ENCODE peak calls at places on chromosomes 12 and 14, in four cellular contexts. I is trophoblast cell, Q is H1, O is H9. R is an unnamed sample.

GRCh38 chr14:29035129-29035528 is 268.5 kb downstream of the FOXG1 start:
- DNase-seq in Q (no peak), O (no peak), I (no peak), R (no peak)

GRCh38 chr12:94149781-94150482 is 1.6 kb downstream of the PLXNC1 start:
- DNase-seq in Q (peak), O (peak), I (no peak), R (no peak)

GRCh38 chr12:57300961-57301584 is 50.1 kb upstream of the STAC3 start:
- DNase-seq in O (no peak), Q (no peak), I (no peak), R (no peak)

GRCh38 chr14:66015046-66015780 is 471.0 kb upstream of the CCDC196 start:
- DNase-seq in Q (no peak), I (no peak), O (no peak), R (no peak)

GRCh38 chr12:77229640-77230442 is 164.5 kb upstream of the E2F7 start:
- DNase-seq in I (no peak), O (no peak), Q (no peak), R (no peak)

GRCh38 chr14:56742391-56742790 is 67.9 kb downstream of the OTX2 start:
- DNase-seq in I (no peak), Q (no peak), O (no peak), R (no peak)

GRCh38 chr12:92779902-92780301 is 77.1 kb downstream of the PLEKHG7 start:
- DNase-seq in I (no peak), Q (no peak), O (no peak), R (no peak)

GRCh38 chr14:77965919-77966435 is 166.1 kb downstream of the ADCK1 start:
- DNase-seq in O (peak), Q (peak), I (no peak), R (peak)

GRCh38 chr12:92330654-92331053 is 185.0 kb upstream of the BTG1 start:
- DNase-seq in Q (no peak), I (no peak), O (no peak), R (no peak)

DNA sequence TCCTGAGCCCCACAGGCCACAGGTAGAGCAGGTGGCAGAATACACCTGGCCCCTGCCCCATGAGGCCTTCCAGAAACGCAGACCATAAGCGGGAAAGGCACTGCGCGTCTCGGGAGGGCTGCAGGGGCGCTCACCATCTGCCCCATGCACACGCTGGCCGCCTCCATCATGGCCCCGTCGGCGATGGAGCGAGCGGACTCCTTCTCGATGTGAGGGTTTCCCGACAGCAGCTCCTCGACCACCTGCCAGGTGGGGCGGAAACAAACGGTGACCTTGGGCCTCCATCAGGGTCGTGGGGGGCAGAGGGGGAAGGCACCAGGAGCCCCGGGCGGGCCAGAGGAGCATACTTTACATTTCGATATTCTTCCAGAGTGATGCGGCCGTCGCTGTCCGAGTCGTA is 52.8 kb downstream of the TESC start:
- DNase-seq in Q (no peak), I (no peak), O (no peak), R (no peak)
- H3K14ac ChIP-seq in Q (no peak), I (no peak), O (no peak), R (no peak)

GRCh38 chr12:65742481-65742971 is 81.8 kb upstream of the HMGA2 start:
- DNase-seq in I (no peak), O (no peak), Q (no peak), R (peak)
- H3K14ac ChIP-seq in I (peak), O (no peak), Q (no peak), R (peak)

DNA sequence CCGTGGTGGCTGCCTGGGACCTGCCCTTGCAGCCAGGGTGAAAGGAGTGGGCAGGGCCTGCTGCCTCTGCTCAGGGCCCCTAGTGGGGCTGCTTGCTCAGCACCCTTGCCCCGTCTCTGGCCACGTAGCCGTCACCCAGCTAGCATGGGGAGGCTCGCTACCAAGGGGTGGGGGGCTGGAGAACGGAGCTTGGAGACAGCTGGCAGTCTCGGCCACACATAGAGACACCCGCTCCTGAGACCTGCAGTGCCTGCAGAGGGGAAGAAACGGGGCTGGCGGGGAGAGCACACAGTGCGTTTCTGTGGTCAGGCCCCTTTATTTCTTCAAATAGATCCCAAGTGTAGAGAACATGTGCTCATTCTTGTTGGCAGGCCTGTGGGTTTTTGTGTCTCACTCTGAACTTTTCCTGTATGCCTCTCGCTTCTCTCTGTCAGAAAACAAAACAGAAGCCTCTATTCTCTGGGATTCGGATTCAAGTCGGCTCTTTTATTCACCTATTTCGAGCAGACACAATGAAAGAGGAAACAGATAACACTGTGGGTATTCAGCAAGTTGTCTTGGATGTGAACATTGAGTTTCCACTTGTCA is 26.4 kb downstream of the PACS2 start:
- DNase-seq in O (no peak), I (no peak), Q (no peak), R (peak)
- H3K14ac ChIP-seq in O (no peak), I (no peak), Q (no peak), R (no peak)

GRCh38 chr12:131105736-131106356 is 152.1 kb downstream of the ADGRD1 start:
- DNase-seq in I (no peak), O (peak), Q (no peak), R (no peak)
- H3K14ac ChIP-seq in I (no peak), O (no peak), Q (no peak), R (no peak)

DNA sequence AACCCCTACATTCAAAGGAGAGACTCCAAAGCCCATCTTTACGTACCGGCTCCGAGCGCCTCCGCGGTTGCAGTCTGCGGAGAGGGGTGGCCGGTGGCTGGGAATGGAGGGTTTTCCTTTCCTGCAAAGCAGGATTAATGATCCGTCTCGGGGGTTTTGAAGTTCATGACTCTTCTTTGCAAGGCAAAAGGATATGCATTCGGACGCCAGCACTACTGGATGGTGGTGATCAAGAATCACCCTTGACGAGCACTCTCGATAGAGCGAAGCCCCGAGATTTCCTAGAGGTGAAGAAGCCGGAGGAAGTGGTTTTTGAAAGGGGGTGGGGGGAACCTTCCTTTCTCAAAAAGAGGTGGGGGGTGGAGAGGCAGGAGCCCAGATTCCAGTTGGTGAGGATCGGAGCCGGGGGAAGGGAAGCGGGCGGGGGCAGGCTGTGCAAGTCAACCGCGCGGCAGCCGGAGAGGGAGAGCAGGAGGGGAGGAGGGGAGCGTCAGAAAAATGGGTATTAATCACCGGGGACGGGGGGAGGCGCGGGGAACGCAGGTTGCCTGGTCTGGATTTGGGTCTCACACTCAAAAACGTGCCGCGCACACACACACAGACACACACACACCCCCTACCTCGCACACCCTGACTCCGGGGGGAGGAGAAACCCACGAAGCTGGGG is at the start of gene GRIN2B:
- DNase-seq in Q (peak), I (no peak), O (peak), R (no peak)
- H3K14ac ChIP-seq in Q (no peak), I (no peak), O (no peak), R (no peak)

DNA sequence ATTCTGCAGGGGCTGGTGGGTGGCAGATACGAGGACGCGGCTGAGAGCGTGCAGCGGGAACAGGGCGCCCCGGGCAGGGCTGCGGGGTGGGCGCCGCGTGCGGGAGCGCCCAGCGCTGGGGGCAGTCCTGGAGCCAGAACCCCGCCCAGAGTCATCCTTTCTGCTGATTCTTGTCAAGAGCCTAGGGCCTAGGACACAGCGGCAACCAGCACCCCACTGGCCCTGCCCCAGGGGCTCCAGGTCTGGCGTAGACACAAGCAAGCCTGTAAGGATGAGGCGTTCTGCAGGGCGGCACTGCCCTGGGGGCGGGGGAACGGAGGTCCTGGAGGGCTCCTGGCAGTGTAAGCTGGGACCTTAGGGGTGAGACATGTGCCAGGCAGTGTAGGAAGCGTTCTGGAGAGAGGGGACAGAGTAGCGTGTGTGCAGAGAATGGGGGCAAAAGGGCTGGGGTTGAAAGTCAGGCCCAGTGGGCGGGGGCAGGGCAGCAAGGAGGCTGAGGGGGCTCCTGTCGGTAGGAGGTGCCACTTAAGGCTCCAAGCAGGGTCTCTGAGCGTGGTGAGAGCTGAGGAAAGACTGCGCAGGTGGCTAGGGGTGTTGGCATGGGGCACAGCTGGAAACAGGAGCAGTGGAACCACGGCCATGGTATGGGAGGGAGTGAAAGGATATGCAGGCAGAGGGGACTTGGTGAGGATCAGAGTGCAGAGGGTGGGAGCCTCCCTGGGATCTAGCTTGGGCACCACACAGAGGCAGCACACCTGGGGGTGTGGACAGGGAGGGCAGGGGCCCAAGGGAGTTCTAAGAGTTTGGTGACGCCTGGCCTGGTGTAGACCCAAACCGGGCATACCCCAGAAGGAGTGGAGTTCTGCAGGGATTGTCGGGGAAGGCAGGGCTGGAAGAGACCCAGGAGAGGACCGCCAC is 859 bp upstream of the AHNAK2 start:
- DNase-seq in Q (no peak), I (no peak), O (peak), R (no peak)
- H3K14ac ChIP-seq in Q (no peak), I (no peak), O (no peak), R (no peak)

DNA sequence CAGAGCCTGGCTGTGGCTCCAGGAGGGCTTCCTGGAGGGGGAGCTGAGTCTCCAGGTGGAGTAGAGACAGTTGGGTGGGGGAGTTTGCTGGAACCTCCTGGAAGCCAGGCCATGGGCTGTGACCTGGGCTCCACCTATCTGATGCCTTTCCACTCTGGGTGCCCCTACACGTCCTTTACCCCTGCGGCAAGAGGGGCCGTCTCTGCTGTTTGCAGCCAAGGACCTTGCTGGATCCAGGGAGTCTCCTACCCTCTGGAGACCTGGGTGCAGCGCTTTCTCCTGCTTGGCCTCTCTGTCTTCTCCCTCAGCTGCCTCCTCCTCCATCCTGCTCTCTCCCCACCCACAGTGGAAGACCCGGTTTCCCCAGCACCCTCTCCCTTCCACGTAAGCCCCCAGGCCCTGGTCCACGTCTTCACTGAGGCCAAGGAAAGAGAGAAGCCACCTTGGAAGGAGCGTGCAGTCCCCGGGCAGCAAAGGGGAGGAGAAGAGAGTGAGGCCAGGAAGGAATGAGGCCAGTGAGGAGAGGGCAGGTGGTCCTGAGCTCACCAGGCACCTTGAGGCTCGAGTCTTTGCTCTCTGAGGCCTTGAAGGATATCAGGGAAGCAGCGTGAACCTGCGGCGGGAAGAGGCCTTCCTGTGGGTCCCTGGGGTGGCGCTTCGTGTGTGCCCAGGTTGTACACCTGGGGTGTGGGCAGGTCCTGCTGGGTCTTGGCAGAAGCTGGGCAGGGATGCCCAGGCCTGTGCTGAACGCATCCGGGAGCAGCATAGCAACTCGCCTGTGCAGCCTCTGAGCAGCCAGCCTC is 294.3 kb upstream of the RTL1 start:
- DNase-seq in I (no peak), Q (no peak), O (peak), R (no peak)
- H3K14ac ChIP-seq in I (no peak), Q (no peak), O (no peak), R (no peak)

R was measured in IMR-90.